ENCODE peak calls at places on chromosome 4, in four cellular contexts. One of them, this sample, is unnamed.

GRCh38 chr4:40843696-40844095 is 93.9 kb downstream of the NSUN7 start:
- DNase-seq in tibial nerve: no peak
- DNase-seq in body of pancreas: no peak
- DNase-seq in lower leg skin: no peak
- DNase-seq in this sample: no peak

GRCh38 chr4:139740531-139741041 is 75.0 kb downstream of the MGST2 start:
- DNase-seq in tibial nerve: peak
- DNase-seq in body of pancreas: peak
- DNase-seq in lower leg skin: peak
- DNase-seq in this sample: peak

GRCh38 chr4:82739292-82740190 is 59.1 kb downstream of the SCD5 start:
- DNase-seq in tibial nerve: peak
- DNase-seq in body of pancreas: peak
- DNase-seq in lower leg skin: peak
- DNase-seq in this sample: peak

GRCh38 chr4:37928896-37929537 is 31.2 kb upstream of the PTTG2 start:
- DNase-seq in tibial nerve: no peak
- DNase-seq in body of pancreas: no peak
- DNase-seq in lower leg skin: no peak
- DNase-seq in this sample: no peak

GRCh38 chr4:28886934-28887333 is 1833.2 kb upstream of the PCDH7 start:
- DNase-seq in tibial nerve: no peak
- DNase-seq in body of pancreas: no peak
- DNase-seq in lower leg skin: no peak
- DNase-seq in this sample: no peak

GRCh38 chr4:92304636-92305035 is 870 bp downstream of the GRID2 start:
- DNase-seq in tibial nerve: no peak
- DNase-seq in body of pancreas: no peak
- DNase-seq in lower leg skin: no peak
- DNase-seq in this sample: no peak

GRCh38 chr4:152348670-152349069 is 187.2 kb downstream of the FBXW7 start:
- DNase-seq in tibial nerve: no peak
- DNase-seq in body of pancreas: no peak
- DNase-seq in lower leg skin: no peak
- DNase-seq in this sample: no peak

GRCh38 chr4:185149392-185149791 is 6.3 kb downstream of the SLC25A4 start:
- DNase-seq in tibial nerve: no peak
- DNase-seq in body of pancreas: no peak
- DNase-seq in lower leg skin: no peak
- DNase-seq in this sample: no peak

GRCh38 chr4:825063-825968 is 613 bp downstream of the CPLX1 start:
- DNase-seq in tibial nerve: no peak
- DNase-seq in body of pancreas: no peak
- DNase-seq in lower leg skin: no peak
- DNase-seq in this sample: no peak

GRCh38 chr4:111883557-111883999 is 261.7 kb upstream of the FAM241A start:
- DNase-seq in tibial nerve: no peak
- DNase-seq in body of pancreas: no peak
- DNase-seq in lower leg skin: no peak
- DNase-seq in this sample: no peak

GRCh38 chr4:159298502-159298901 is 195.6 kb downstream of the RAPGEF2 start:
- DNase-seq in tibial nerve: no peak
- DNase-seq in body of pancreas: no peak
- DNase-seq in lower leg skin: no peak
- DNase-seq in this sample: no peak

GRCh38 chr4:13849778-13850177 is 222.3 kb upstream of the BOD1L1 start:
- DNase-seq in tibial nerve: no peak
- DNase-seq in body of pancreas: no peak
- DNase-seq in lower leg skin: no peak
- DNase-seq in this sample: no peak

GRCh38 chr4:472881-473574 is 25.9 kb downstream of the ZNF721 start:
- DNase-seq in tibial nerve: no peak
- DNase-seq in body of pancreas: no peak
- DNase-seq in lower leg skin: no peak
- DNase-seq in this sample: no peak

GRCh38 chr4:21888195-21888976 is 60.2 kb downstream of the KCNIP4 start:
- DNase-seq in tibial nerve: no peak
- DNase-seq in body of pancreas: no peak
- DNase-seq in lower leg skin: no peak
- DNase-seq in this sample: no peak

GRCh38 chr4:13640149-13640671 is 12.7 kb upstream of the BOD1L1 start:
- DNase-seq in tibial nerve: no peak
- DNase-seq in body of pancreas: no peak
- DNase-seq in lower leg skin: no peak
- DNase-seq in this sample: no peak

GRCh38 chr4:139552506-139552905 is 3.5 kb downstream of the SETD7 start:
- DNase-seq in tibial nerve: no peak
- DNase-seq in body of pancreas: no peak
- DNase-seq in lower leg skin: no peak
- DNase-seq in this sample: no peak

GRCh38 chr4:29581469-29581868 is 1138.7 kb upstream of the PCDH7 start:
- DNase-seq in tibial nerve: no peak
- DNase-seq in body of pancreas: no peak
- DNase-seq in lower leg skin: no peak
- DNase-seq in this sample: no peak

GRCh38 chr4:48173055-48173991 is 39.3 kb upstream of the TXK start:
- DNase-seq in tibial nerve: no peak
- DNase-seq in body of pancreas: no peak
- DNase-seq in lower leg skin: no peak
- DNase-seq in this sample: no peak

GRCh38 chr4:138540056-138540800 is 298.1 kb upstream of the SLC7A11 start:
- DNase-seq in tibial nerve: no peak
- DNase-seq in body of pancreas: no peak
- DNase-seq in lower leg skin: no peak
- DNase-seq in this sample: no peak

GRCh38 chr4:101230806-101231426 is 116.4 kb downstream of the PPP3CA start:
- DNase-seq in tibial nerve: no peak
- DNase-seq in body of pancreas: no peak
- DNase-seq in lower leg skin: no peak
- DNase-seq in this sample: no peak

GRCh38 chr4:47612116-47613023 is 127.3 kb downstream of the ATP10D start:
- DNase-seq in tibial nerve: no peak
- DNase-seq in body of pancreas: no peak
- DNase-seq in lower leg skin: no peak
- DNase-seq in this sample: no peak

GRCh38 chr4:34181311-34181808 is 2063.0 kb downstream of the ARAP2 start:
- DNase-seq in tibial nerve: no peak
- DNase-seq in body of pancreas: no peak
- DNase-seq in lower leg skin: no peak
- DNase-seq in this sample: no peak

GRCh38 chr4:149264093-149264733 is 551.4 kb downstream of the IQCM start:
- DNase-seq in tibial nerve: no peak
- DNase-seq in body of pancreas: no peak
- DNase-seq in lower leg skin: no peak
- DNase-seq in this sample: no peak

GRCh38 chr4:126264839-126265238 is 950.1 kb downstream of the FAT4 start:
- DNase-seq in tibial nerve: no peak
- DNase-seq in body of pancreas: no peak
- DNase-seq in lower leg skin: no peak
- DNase-seq in this sample: no peak

DNA sequence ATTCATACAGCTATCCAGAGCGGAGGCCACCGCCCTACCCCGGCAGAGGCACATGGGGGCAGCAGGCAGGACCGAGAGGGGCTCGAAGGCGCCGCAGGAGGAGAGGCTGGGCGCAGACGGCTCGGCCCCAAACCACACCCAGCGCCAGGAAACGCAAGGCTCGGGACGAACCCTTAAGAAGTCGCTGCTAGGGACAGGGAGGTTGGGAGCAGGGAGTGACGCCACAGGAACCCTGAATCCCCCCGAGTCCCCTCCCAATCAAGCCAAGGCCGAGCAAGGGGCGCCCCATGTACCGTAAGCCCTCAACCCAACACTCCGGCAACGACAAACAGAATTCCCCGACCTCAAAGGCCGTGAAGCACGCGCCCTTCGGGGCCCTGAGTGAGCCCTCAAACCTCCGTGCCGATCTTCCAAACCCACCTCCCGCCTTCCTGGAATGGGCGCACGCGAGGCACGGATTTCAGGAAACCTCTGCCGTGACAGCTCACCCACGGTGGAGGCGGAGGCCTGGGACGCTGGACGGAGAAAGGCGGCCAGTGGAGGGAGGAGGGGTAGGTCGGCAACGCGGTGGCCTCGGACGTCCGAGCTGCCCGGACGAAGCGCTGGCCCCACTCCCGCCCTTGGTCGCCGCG is 1.8 kb downstream of the ZFYVE28 start:
- DNase-seq in tibial nerve: no peak
- DNase-seq in body of pancreas: no peak
- DNase-seq in lower leg skin: no peak
- DNase-seq in this sample: no peak
- H3K4me3 ChIP-seq in tibial nerve: peak
- H3K4me3 ChIP-seq in body of pancreas: no peak
- H3K4me3 ChIP-seq in lower leg skin: peak
- H3K4me3 ChIP-seq in this sample: peak

GRCh38 chr4:17811078-17811603 is 362 bp downstream of the NCAPG start:
- DNase-seq in tibial nerve: no peak
- DNase-seq in body of pancreas: no peak
- DNase-seq in lower leg skin: no peak
- DNase-seq in this sample: no peak

GRCh38 chr4:17812125-17812524 is 1.3 kb downstream of the NCAPG start:
- DNase-seq in tibial nerve: no peak
- DNase-seq in body of pancreas: no peak
- DNase-seq in lower leg skin: no peak
- DNase-seq in this sample: no peak

GRCh38 chr4:17812801-17813200 is 2.0 kb downstream of the NCAPG start:
- DNase-seq in tibial nerve: no peak
- DNase-seq in body of pancreas: no peak
- DNase-seq in lower leg skin: no peak
- DNase-seq in this sample: no peak

GRCh38 chr4:17809667-17810066 is 890 bp downstream of the DCAF16 start:
- DNase-seq in tibial nerve: no peak
- DNase-seq in body of pancreas: no peak
- DNase-seq in lower leg skin: no peak
- DNase-seq in this sample: no peak

DNA sequence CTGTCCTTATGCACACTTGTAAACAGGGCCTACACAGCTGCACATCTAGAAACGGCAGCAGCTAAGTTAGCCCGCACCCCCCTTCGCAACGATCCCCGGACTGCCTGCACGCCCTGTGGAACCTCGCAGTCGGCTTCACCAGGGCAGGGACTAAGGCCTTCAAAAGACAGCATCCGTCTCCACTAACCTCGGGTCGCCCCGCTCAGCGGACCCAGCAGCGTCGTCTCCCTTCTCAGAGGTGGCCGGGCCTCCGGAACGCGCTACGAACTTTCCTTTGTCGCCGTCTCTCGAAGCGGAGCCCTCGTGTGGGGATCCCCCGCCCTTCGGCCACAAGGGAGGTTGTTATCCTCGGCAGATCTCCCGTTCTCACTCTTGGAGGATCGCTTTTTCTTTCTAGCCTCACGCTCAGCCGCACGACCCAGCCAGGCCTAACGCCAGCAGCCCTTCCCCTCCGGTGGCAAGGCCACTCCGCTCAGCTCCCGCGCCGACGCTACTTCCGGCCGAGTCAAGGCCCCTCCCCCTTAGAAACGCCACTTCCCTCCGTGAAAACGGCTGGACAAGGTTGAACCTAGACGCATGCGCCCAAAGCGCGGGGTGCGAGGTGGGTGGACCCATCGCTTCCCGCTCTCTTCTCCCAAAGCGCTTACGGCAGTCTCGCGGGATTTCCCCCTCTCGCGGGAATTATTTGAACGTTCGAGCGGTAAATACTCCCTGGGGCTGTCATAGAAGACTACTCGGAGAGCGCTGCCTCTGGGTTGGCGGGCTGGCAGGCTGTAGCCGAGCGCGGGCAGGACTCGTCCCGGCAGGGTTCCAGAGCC is at the start of the genes DCAF16 and NCAPG:
- DNase-seq in tibial nerve: peak
- DNase-seq in body of pancreas: peak
- DNase-seq in lower leg skin: peak
- DNase-seq in this sample: peak
- TF ChIP-seq POLR2A in tibial nerve: peak
- TF ChIP-seq POLR2A in body of pancreas: peak
- TF ChIP-seq POLR2A in lower leg skin: no peak
- TF ChIP-seq POLR2A in this sample: peak

DNA sequence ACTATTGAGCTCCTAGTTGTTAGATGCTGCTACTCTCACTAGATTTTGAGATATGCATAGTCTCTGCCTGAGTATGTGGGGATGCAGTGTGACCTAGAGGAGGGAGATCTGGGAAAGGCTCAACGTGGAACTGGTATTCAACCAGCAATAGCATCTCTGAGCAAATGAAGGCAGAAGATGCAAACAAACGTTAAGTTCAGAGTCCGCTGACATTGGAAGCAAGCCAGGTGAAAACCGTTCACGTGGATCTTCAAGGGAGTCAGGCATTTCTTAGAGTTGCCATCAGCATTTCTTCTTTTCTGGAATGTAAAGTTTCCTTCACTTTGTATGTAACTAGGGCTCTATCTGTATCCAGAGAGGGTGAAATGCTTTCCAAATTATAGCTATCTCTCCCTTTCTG is 59.9 kb downstream of the C4orf51 start:
- DNase-seq in tibial nerve: no peak
- DNase-seq in body of pancreas: no peak
- DNase-seq in lower leg skin: no peak
- DNase-seq in this sample: no peak
- H3K4me3 ChIP-seq in tibial nerve: no peak
- H3K4me3 ChIP-seq in body of pancreas: no peak
- H3K4me3 ChIP-seq in lower leg skin: no peak
- H3K4me3 ChIP-seq in this sample: no peak

GRCh38 chr4:56463711-56464110 is 3.7 kb upstream of the SRP72 start:
- DNase-seq in tibial nerve: no peak
- DNase-seq in body of pancreas: no peak
- DNase-seq in lower leg skin: no peak
- DNase-seq in this sample: no peak

GRCh38 chr4:56460085-56460484 is 7.3 kb upstream of the SRP72 start:
- DNase-seq in tibial nerve: no peak
- DNase-seq in body of pancreas: no peak
- DNase-seq in lower leg skin: no peak
- DNase-seq in this sample: no peak

GRCh38 chr4:56465599-56466295 is 1.7 kb upstream of the SRP72 start:
- DNase-seq in tibial nerve: no peak
- DNase-seq in body of pancreas: no peak
- DNase-seq in lower leg skin: no peak
- DNase-seq in this sample: no peak

GRCh38 chr4:56464581-56464980 is 2.8 kb upstream of the SRP72 start:
- DNase-seq in tibial nerve: no peak
- DNase-seq in body of pancreas: no peak
- DNase-seq in lower leg skin: no peak
- DNase-seq in this sample: no peak

GRCh38 chr4:56462157-56462556 is 5.3 kb upstream of the SRP72 start:
- DNase-seq in tibial nerve: no peak
- DNase-seq in body of pancreas: no peak
- DNase-seq in lower leg skin: no peak
- DNase-seq in this sample: no peak
- TF ChIP-seq POLR2A in tibial nerve: no peak
- TF ChIP-seq POLR2A in body of pancreas: no peak
- TF ChIP-seq POLR2A in lower leg skin: no peak
- TF ChIP-seq POLR2A in this sample: no peak

DNA sequence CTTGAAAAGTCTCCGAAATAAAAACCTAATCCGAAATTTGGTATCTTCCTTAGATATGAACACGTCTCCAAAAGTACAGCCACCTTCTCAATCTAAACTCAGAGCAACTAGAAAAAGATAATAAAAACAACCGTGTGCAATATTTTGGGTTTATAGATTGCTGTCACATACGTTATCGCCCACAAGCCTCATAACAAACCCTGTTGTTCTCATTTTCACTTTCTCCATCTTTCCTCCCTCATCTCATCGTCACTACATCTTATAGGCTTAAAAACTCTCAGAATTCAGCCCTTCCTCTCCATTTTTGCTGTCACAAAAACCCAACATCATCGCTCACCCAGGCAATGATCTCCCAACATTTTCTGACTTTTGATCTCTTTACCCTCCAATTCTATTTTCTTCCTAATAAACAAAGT is 448 bp upstream of the SCFD2 start:
- DNase-seq in tibial nerve: no peak
- DNase-seq in body of pancreas: no peak
- DNase-seq in lower leg skin: no peak
- DNase-seq in this sample: no peak
- H3K4me3 ChIP-seq in tibial nerve: peak
- H3K4me3 ChIP-seq in body of pancreas: peak
- H3K4me3 ChIP-seq in lower leg skin: peak
- H3K4me3 ChIP-seq in this sample: peak

This sample was measured in ovary.